ENCODE peak calls at places on chromosomes 13 and 19, in five cellular contexts. One of them, this sample, is unnamed.

GRCh38 chr13:44401577-44401976 is 28.0 kb downstream of the SERP2 start:
- DNase-seq in NCI-H1092 treated with DMSO at 0.1 percent for 48 hours: no peak
- DNase-seq in Calu3: no peak
- DNase-seq in lower lobe of right lung: no peak
- DNase-seq in KBM-7: no peak
- DNase-seq in this sample: no peak

GRCh38 chr19:49442354-49442753 is 1.0 kb upstream of the SLC17A7 start:
- DNase-seq in Calu3: peak
- DNase-seq in lower lobe of right lung: no peak
- DNase-seq in NCI-H1092 treated with DMSO at 0.1 percent for 48 hours: no peak
- DNase-seq in KBM-7: no peak
- DNase-seq in this sample: no peak

GRCh38 chr13:36057041-36057440 is 74.1 kb downstream of the DCLK1 start:
- DNase-seq in lower lobe of right lung: no peak
- DNase-seq in Calu3: no peak
- DNase-seq in KBM-7: peak
- DNase-seq in NCI-H1092 treated with DMSO at 0.1 percent for 48 hours: no peak
- DNase-seq in this sample: no peak

GRCh38 chr19:8926341-8926740 is 83.9 kb downstream of the MUC16 start:
- DNase-seq in NCI-H1092 treated with DMSO at 0.1 percent for 48 hours: no peak
- DNase-seq in lower lobe of right lung: no peak
- DNase-seq in KBM-7: no peak
- DNase-seq in Calu3: no peak
- DNase-seq in this sample: no peak

GRCh38 chr19:16168465-16169081 is 4.8 kb downstream of the CIB3 start:
- DNase-seq in NCI-H1092 treated with DMSO at 0.1 percent for 48 hours: no peak
- DNase-seq in lower lobe of right lung: no peak
- DNase-seq in Calu3: no peak
- DNase-seq in KBM-7: peak
- DNase-seq in this sample: no peak

GRCh38 chr13:78102121-78102677 is 183.6 kb upstream of the EDNRB start:
- DNase-seq in NCI-H1092 treated with DMSO at 0.1 percent for 48 hours: no peak
- DNase-seq in KBM-7: peak
- DNase-seq in lower lobe of right lung: no peak
- DNase-seq in Calu3: no peak
- DNase-seq in this sample: no peak

GRCh38 chr13:39451860-39452301 is 151.1 kb downstream of the LHFPL6 start:
- DNase-seq in Calu3: no peak
- DNase-seq in KBM-7: peak
- DNase-seq in NCI-H1092 treated with DMSO at 0.1 percent for 48 hours: peak
- DNase-seq in lower lobe of right lung: no peak
- DNase-seq in this sample: no peak

GRCh38 chr13:111245781-111246384 is 74.6 kb upstream of the TEX29 start:
- DNase-seq in lower lobe of right lung: no peak
- DNase-seq in KBM-7: no peak
- DNase-seq in Calu3: no peak
- DNase-seq in NCI-H1092 treated with DMSO at 0.1 percent for 48 hours: no peak
- DNase-seq in this sample: no peak

GRCh38 chr13:77896977-77897376 is 21.7 kb downstream of the EDNRB start:
- DNase-seq in lower lobe of right lung: no peak
- DNase-seq in NCI-H1092 treated with DMSO at 0.1 percent for 48 hours: no peak
- DNase-seq in KBM-7: no peak
- DNase-seq in Calu3: no peak
- DNase-seq in this sample: no peak

This sample was measured in H1.